ENCODE peak calls at places on chromosomes 12 and 14, in nine cellular contexts. J is fibroblast of the aortic adventitia, U is epithelial cell of proximal tubule, W is thoracic aorta, Z is fibroblast of lung, N is mucosa of descending colon, I is uterus, X is coronary artery, M is foreskin fibroblast. T is an unnamed sample.

GRCh38 chr14:99722741-99723140 is 38.6 kb downstream of the CYP46A1 start:
- DNase-seq in N (no peak), I (no peak), U (no peak), X (peak), W (no peak), J (no peak), Z (no peak), M (no peak), T (no peak)

GRCh38 chr14:96187216-96188050 is 17.2 kb upstream of the BDKRB2 start:
- DNase-seq in W (no peak), I (no peak), N (no peak), X (no peak), Z (peak), J (no peak), U (no peak), M (no peak), T (no peak)

GRCh38 chr14:29763342-29763858 is 164.2 kb downstream of the PRKD1 start:
- DNase-seq in W (no peak), N (no peak), U (no peak), M (no peak), X (no peak), I (no peak), Z (no peak), J (no peak), T (no peak)

GRCh38 chr12:5556946-5557673 is 125.2 kb downstream of the NTF3 start:
- DNase-seq in X (no peak), W (no peak), I (no peak), N (no peak), M (no peak), U (no peak), J (no peak), Z (no peak), T (no peak)

GRCh38 chr12:76346798-76347420 is 1.3 kb downstream of the BBS10 start:
- DNase-seq in J (peak), N (peak), U (peak), I (no peak), W (no peak), X (no peak), Z (peak), M (peak), T (peak)

GRCh38 chr14:21780429-21781084 is 106.9 kb upstream of the OR4E1 start:
- DNase-seq in N (no peak), J (no peak), X (no peak), W (no peak), Z (no peak), U (no peak), I (no peak), M (no peak), T (no peak)

GRCh38 chr12:131384544-131384855 is 326.4 kb upstream of the SFSWAP start:
- DNase-seq in U (no peak), W (no peak), Z (no peak), M (no peak), N (no peak), X (no peak), I (no peak), J (no peak), T (no peak)

GRCh38 chr14:99644723-99645544 is at the start of gene HHIPL1:
- DNase-seq in Z (peak), J (peak), N (no peak), I (no peak), X (no peak), W (no peak), M (peak), U (no peak), T (no peak)

GRCh38 chr12:43011383-43011926 is 421.9 kb upstream of the PRICKLE1 start:
- DNase-seq in J (no peak), Z (no peak), N (no peak), X (no peak), M (no peak), W (no peak), I (no peak), U (no peak), T (no peak)

GRCh38 chr14:48874701-48875100 is 711.5 kb downstream of the RPS29 start:
- DNase-seq in I (no peak), M (no peak), N (no peak), J (no peak), U (no peak), Z (no peak), W (no peak), X (no peak), T (no peak)

GRCh38 chr14:79044894-79045624 is 874.9 kb downstream of the NRXN3 start:
- DNase-seq in N (peak), I (peak), X (no peak), Z (peak), W (no peak), J (peak), M (peak), U (peak), T (peak)

GRCh38 chr12:95977764-95978305 is 18.3 kb downstream of the HAL start:
- DNase-seq in X (no peak), J (no peak), W (no peak), I (no peak), Z (no peak), N (no peak), M (no peak), U (no peak), T (no peak)

GRCh38 chr14:68286667-68287066 is 467.1 kb downstream of the RAD51B start:
- DNase-seq in N (no peak), U (peak), Z (peak), X (no peak), M (no peak), W (no peak), J (no peak), I (no peak), T (peak)

GRCh38 chr14:94380225-94381148 is 7.9 kb downstream of the SERPINA1 start:
- DNase-seq in X (peak), I (no peak), Z (no peak), W (no peak), N (no peak), U (no peak), J (no peak), M (no peak), T (no peak)

GRCh38 chr14:55071870-55072640 is 20.6 kb downstream of the MAPK1IP1L start:
- DNase-seq in U (peak), I (no peak), X (no peak), N (no peak), J (peak), Z (peak), M (peak), W (peak), T (peak)

GRCh38 chr12:32611986-32612385 is 67.1 kb upstream of the DNM1L start:
- DNase-seq in X (no peak), W (no peak), M (no peak), J (no peak), I (no peak), N (no peak), U (no peak), Z (no peak), T (no peak)

GRCh38 chr14:54681819-54682261 is 114.9 kb downstream of the SAMD4A start:
- DNase-seq in J (peak), Z (peak), M (no peak), U (no peak), I (no peak), W (no peak), X (no peak), N (no peak), T (no peak)

GRCh38 chr14:102826161-102826560 is 48.9 kb downstream of the TRAF3 start:
- DNase-seq in N (no peak), X (no peak), J (no peak), Z (peak), U (no peak), M (no peak), W (no peak), I (no peak), T (no peak)

GRCh38 chr14:21891921-21892320 is 218.3 kb upstream of the OR4E1 start:
- DNase-seq in N (no peak), U (no peak), I (no peak), Z (no peak), J (no peak), X (no peak), W (no peak), M (no peak), T (no peak)

GRCh38 chr14:89504602-89505320 is 87.7 kb upstream of the FOXN3 start:
- DNase-seq in N (no peak), X (no peak), M (peak), J (peak), U (no peak), I (no peak), W (no peak), Z (peak), T (peak)

GRCh38 chr12:100733817-100734593 is 60.6 kb upstream of the ANO4 start:
- DNase-seq in N (no peak), J (peak), Z (peak), U (no peak), X (no peak), I (no peak), M (no peak), W (no peak), T (no peak)

GRCh38 chr12:130195776-130196175 is 33.5 kb downstream of the FZD10 start:
- DNase-seq in W (no peak), J (no peak), Z (no peak), N (no peak), M (no peak), I (no peak), U (no peak), X (no peak), T (no peak)

GRCh38 chr12:75944097-75944904 is 87.3 kb downstream of the PHLDA1 start:
- DNase-seq in J (peak), Z (peak), N (no peak), X (no peak), M (peak), I (no peak), U (peak), W (no peak), T (peak)

GRCh38 chr14:53161758-53162512 is 8.8 kb upstream of the DDHD1 start:
- DNase-seq in Z (no peak), X (no peak), J (no peak), I (no peak), N (no peak), M (no peak), W (no peak), U (no peak), T (no peak)

GRCh38 chr12:113744802-113745395 is 221.2 kb downstream of the RBM19 start:
- DNase-seq in Z (no peak), J (no peak), U (no peak), I (no peak), W (no peak), X (no peak), N (no peak), M (no peak), T (no peak)

GRCh38 chr12:108888031-108888430 is 8.1 kb downstream of the DAO start:
- DNase-seq in Z (no peak), U (no peak), I (no peak), N (no peak), X (no peak), J (no peak), W (no peak), M (no peak), T (no peak)

GRCh38 chr14:50399251-50400032 is 2.8 kb upstream of the CDKL1 start:
- DNase-seq in J (peak), I (peak), X (no peak), N (peak), U (peak), W (peak), Z (peak), M (no peak), T (peak)

GRCh38 chr14:98022541-98023520 is 1225.6 kb downstream of the VRK1 start:
- DNase-seq in W (no peak), M (no peak), X (no peak), J (no peak), Z (no peak), I (no peak), U (no peak), N (no peak), T (no peak)

GRCh38 chr14:50542941-50543418 is 10.6 kb upstream of the MAP4K5 start:
- DNase-seq in N (peak), J (peak), X (no peak), W (no peak), Z (peak), M (no peak), U (no peak), I (peak), T (no peak)

GRCh38 chr14:54322668-54323380 is 74.0 kb upstream of the CDKN3 start:
- DNase-seq in J (no peak), N (no peak), U (no peak), X (no peak), M (no peak), I (no peak), Z (no peak), W (no peak), T (no peak)

GRCh38 chr12:12272869-12273268 is 6.0 kb upstream of the LRP6 start:
- DNase-seq in W (no peak), I (no peak), M (peak), J (peak), Z (peak), U (peak), X (no peak), N (no peak), T (peak)

GRCh38 chr12:64187370-64187769 is 34.7 kb downstream of the KICS2 start:
- DNase-seq in N (no peak), X (no peak), W (no peak), U (no peak), J (peak), I (no peak), Z (peak), M (peak), T (no peak)

GRCh38 chr14:68566075-68566474 is 226.8 kb downstream of the ZFP36L1 start:
- DNase-seq in N (no peak), W (no peak), M (no peak), J (no peak), X (no peak), U (no peak), I (no peak), Z (no peak), T (no peak)

GRCh38 chr14:58919262-58919661 is 269.2 kb upstream of the DAAM1 start:
- DNase-seq in J (no peak), W (no peak), X (no peak), M (no peak), U (no peak), Z (peak), I (no peak), N (no peak), T (no peak)

GRCh38 chr14:36519431-36520321 is at the start of gene NKX2-1:
- DNase-seq in I (no peak), M (no peak), Z (peak), U (no peak), J (no peak), W (no peak), X (no peak), N (no peak), T (no peak)

GRCh38 chr12:3124917-3125316 is 47.7 kb downstream of the TSPAN9 start:
- DNase-seq in W (no peak), U (no peak), I (no peak), J (no peak), M (no peak), X (no peak), Z (no peak), N (no peak), T (no peak)

GRCh38 chr12:3120701-3121100 is 43.5 kb downstream of the TSPAN9 start:
- DNase-seq in M (no peak), I (no peak), Z (no peak), U (no peak), W (no peak), J (no peak), N (no peak), X (no peak), T (no peak)

GRCh38 chr12:3125674-3126073 is 48.5 kb downstream of the TSPAN9 start:
- DNase-seq in M (no peak), Z (no peak), U (no peak), N (no peak), I (no peak), W (no peak), J (no peak), X (no peak), T (no peak)

GRCh38 chr12:3123729-3124128 is 46.5 kb downstream of the TSPAN9 start:
- DNase-seq in J (no peak), M (no peak), X (no peak), N (no peak), U (no peak), I (no peak), W (no peak), Z (peak), T (no peak)

DNA sequence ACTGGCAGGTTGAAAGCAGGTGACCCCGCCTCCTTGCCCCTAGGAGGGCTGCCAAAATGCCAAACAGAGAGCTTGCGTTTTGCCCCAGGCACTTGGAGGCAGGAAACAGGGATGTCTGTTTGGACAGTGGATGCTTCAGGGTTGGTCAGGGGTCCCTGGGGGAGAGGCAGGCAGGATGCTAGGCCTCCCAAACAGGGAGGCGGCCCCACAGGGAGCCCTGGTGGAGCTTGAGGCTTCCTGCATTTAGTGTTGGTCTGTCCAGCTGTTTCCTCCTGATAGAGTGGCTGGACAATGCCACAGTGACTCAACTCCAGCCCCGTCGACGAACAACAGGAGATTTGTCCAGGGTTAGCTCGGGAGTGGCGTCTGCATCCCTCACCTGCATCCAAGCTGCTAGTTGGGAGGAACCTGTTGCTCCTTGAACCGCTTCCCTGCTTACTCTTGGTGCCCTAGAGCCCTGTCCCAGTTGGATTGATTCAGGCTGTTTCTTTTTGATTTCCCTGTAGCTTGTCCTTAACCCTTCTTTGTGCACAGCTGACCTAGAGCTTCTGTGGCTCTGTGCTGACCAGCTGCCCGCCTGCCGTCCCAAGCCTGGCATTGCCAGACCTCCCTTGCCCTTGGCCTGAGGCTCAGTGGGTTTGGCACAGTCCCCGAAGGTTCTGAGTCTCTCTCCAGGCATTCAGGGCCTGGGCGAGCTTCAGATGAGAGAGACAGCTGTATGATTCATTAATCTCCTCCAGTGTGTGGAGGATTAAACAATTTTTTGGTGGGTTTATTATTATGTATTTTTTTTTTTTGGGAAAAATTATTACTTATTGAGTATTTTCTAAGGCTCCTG is 45.9 kb downstream of the TSPAN9 start:
- DNase-seq in Z (peak), X (no peak), J (peak), M (peak), N (no peak), U (no peak), I (peak), W (peak), T (no peak)
- TF ChIP-seq CTCF in Z (peak), X (no peak), J (peak), M (peak), N (no peak), U (peak), I (no peak), W (no peak), T (no peak)

DNA sequence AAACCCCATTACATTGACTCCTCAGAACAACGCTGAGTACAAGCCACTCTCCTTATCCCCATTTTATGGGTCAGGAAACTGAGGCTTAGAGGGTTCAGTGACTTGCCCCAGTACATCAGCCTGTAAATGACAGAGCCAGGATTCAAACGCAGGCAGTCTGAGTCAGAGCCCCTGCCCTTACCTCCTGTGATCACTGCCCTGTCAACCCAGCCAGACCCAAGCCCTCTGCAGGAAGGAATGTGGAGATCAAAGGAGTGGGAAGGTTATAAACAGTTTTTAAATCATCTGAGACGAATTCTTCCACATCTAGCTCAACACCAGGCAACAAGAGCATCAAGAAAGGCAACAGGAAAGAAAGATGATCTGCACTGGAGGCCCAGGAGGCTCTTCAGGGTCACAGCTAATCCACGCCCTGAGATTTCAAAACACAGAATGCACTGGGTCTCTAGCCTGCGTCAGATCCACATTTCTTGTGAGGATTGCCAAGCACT is 38.5 kb downstream of the SPTB start:
- DNase-seq in M (peak), U (peak), I (no peak), N (no peak), J (peak), W (no peak), X (no peak), Z (peak), T (peak)
- H3K4me3 ChIP-seq in M (no peak), U (no peak), I (no peak), N (no peak), J (no peak), W (no peak), X (peak), Z (no peak), T (no peak)

DNA sequence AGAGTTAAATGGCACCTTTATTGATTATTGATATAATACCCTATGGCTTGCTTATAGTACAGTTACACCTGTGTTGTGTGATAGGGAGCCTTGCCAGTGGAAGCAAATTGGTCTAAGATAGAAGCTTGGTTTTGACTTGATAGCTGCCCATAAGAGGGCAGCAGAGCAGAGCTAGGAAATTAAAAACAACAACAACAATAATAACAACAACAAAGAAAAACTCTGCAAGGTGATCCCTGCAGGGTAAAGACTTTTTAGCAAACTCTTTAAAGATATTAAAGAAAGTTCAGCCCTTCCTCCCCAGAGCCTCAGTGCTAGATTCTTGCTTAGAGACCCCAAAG is 18.0 kb upstream of the RNASE10 start:
- DNase-seq in N (no peak), U (no peak), I (no peak), Z (no peak), X (no peak), J (no peak), M (no peak), W (no peak), T (no peak)
- TF ChIP-seq CTCF in N (no peak), U (peak), I (no peak), Z (no peak), X (no peak), J (no peak), M (no peak), W (no peak), T (no peak)

GRCh38 chr14:105178069-105178867 is 2.8 kb downstream of the NUDT14 start:
- DNase-seq in I (no peak), X (no peak), U (no peak), Z (no peak), N (no peak), J (no peak), M (no peak), W (no peak), T (no peak)

GRCh38 chr14:105177082-105177481 is 4.0 kb downstream of the NUDT14 start:
- DNase-seq in W (no peak), J (no peak), X (no peak), N (no peak), U (no peak), I (no peak), M (no peak), Z (no peak), T (no peak)

GRCh38 chr14:105173901-105174894 is 5.6 kb upstream of the JAG2 start:
- DNase-seq in J (no peak), N (no peak), Z (no peak), W (no peak), I (no peak), X (no peak), M (no peak), U (no peak), T (no peak)

GRCh38 chr14:105178868-105179140 is 2.3 kb downstream of the NUDT14 start:
- DNase-seq in M (no peak), U (no peak), X (no peak), J (no peak), N (no peak), I (no peak), W (no peak), Z (no peak), T (no peak)

DNA sequence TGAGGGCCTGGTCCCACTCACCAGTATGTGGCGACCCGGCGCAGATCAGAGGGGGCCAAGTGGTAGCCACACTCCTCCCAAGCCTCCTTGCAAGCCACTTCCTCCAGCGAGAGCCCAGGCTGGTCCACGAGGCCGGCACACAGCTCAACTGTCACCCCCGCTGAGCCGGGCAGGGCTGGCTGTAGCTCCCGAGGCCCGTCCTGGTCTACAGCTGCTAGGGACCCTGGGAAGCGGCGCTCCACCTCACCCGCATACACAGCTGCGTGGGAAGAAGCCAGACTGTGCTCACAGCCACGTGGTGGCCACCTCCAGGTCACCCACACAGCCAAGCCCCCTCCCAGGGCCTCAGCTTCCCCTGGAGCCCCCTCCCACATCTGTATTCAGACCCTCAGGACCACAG is 4.6 kb downstream of the NUDT14 start:
- DNase-seq in W (no peak), X (no peak), I (no peak), U (no peak), M (no peak), Z (no peak), N (no peak), J (no peak), T (no peak)
- H3K4me3 ChIP-seq in W (no peak), X (no peak), I (no peak), U (no peak), M (no peak), Z (no peak), N (no peak), J (no peak), T (no peak)

GRCh38 chr12:51823875-51824565 is 24.5 kb downstream of the FIGNL2 start:
- DNase-seq in W (no peak), J (peak), M (peak), I (no peak), U (no peak), N (peak), X (no peak), Z (peak), T (no peak)
- TF ChIP-seq CTCF in W (peak), J (peak), M (peak), I (no peak), U (peak), N (peak), X (peak), Z (peak), T (peak)

GRCh38 chr12:19410639-19411184 is 28.6 kb upstream of the AEBP2 start:
- DNase-seq in X (no peak), Z (no peak), N (no peak), J (no peak), I (no peak), W (no peak), M (no peak), U (no peak), T (no peak)
- H3K4me3 ChIP-seq in X (no peak), Z (no peak), N (no peak), J (no peak), I (no peak), W (peak), M (no peak), U (no peak), T (no peak)

T was measured in kidney epithelial cell.